ENCODE peak calls at places on chromosomes 1 and 21, in eight cellular contexts. J, X, A, F, O, S, Y and C are unnamed samples.
A peak's percentile ranks its signal among the peaks of the same experiment; 100 is the strongest.

GRCh38 chr1:62405247-62405646 is 31.6 kb upstream of the USP1 start:
- DNase-seq in J (no peak), X (no peak), A (no peak), F (no peak), O (no peak), S (no peak), Y (no peak), C (no peak)

GRCh38 chr1:36366091-36366661 is 19.5 kb downstream of the STK40 start:
- DNase-seq in J (no peak), X (peak; percentile 75), A (peak; percentile 72), F (no peak), O (peak; percentile 56), S (peak; percentile 75), Y (peak; percentile 78), C (peak; percentile 70)

GRCh38 chr1:230270185-230270939 is 155.8 kb downstream of the PGBD5 start:
- DNase-seq in J (no peak), X (no peak), A (no peak), F (peak; percentile 78), O (peak; percentile 63), S (peak; percentile 7), Y (no peak), C (peak; percentile 45)

GRCh38 chr1:61043010-61043820 is 39.1 kb upstream of the NFIA start:
- DNase-seq in J (peak; percentile 76), X (peak; percentile 93), A (peak; percentile 91), F (peak; percentile 79), O (peak; percentile 79), S (peak; percentile 48), Y (peak; percentile 90), C (peak; percentile 79)

GRCh38 chr1:155835548-155835947 is 21.5 kb downstream of the GON4L start:
- DNase-seq in J (no peak), X (no peak), A (no peak), F (no peak), O (no peak), S (no peak), Y (peak; percentile 3), C (no peak)

GRCh38 chr1:6113116-6113515 is 67.0 kb downstream of the CHD5 start:
- DNase-seq in J (no peak), X (peak; percentile 34), A (no peak), F (no peak), O (no peak), S (no peak), Y (no peak), C (no peak)

GRCh38 chr1:162903246-162903645 is 42.3 kb upstream of the CCDC190 start:
- DNase-seq in J (no peak), X (no peak), A (no peak), F (no peak), O (no peak), S (no peak), Y (peak; percentile 61), C (no peak)

GRCh38 chr1:109864960-109865611 is 45.6 kb upstream of the CSF1 start:
- DNase-seq in J (peak; percentile 49), X (no peak), A (no peak), F (peak; percentile 68), O (peak; percentile 44), S (peak; percentile 42), Y (peak; percentile 16), C (peak; percentile 56)

GRCh38 chr1:107198581-107198980 is 57.7 kb downstream of the NTNG1 start:
- DNase-seq in J (no peak), X (no peak), A (no peak), F (peak; percentile 59), O (no peak), S (no peak), Y (no peak), C (no peak)

GRCh38 chr1:202112864-202113689 is 9.6 kb upstream of the GPR37L1 start:
- DNase-seq in J (peak; percentile 90), X (no peak), A (peak; percentile 61), F (peak; percentile 62), O (no peak), S (peak; percentile 11), Y (no peak), C (peak; percentile 18)

GRCh38 chr1:226064816-226065248 is 2.3 kb downstream of the H3-3A start:
- DNase-seq in J (peak; percentile 42), X (no peak), A (peak; percentile 50), F (peak; percentile 79), O (peak; percentile 82), S (peak; percentile 72), Y (peak; percentile 65), C (peak; percentile 81)

GRCh38 chr1:222096476-222096772 is 354.5 kb upstream of the DUSP10 start:
- DNase-seq in J (no peak), X (no peak), A (no peak), F (no peak), O (no peak), S (no peak), Y (no peak), C (no peak)

GRCh38 chr21:45549670-45550463 is 7.6 kb upstream of the SLC19A1 start:
- DNase-seq in J (no peak), X (peak; percentile 60), A (no peak), F (no peak), O (no peak), S (no peak), Y (no peak), C (no peak)

GRCh38 chr21:45550552-45551210 is 8.4 kb upstream of the SLC19A1 start:
- DNase-seq in J (no peak), X (peak; percentile 65), A (no peak), F (no peak), O (peak; percentile 36), S (no peak), Y (no peak), C (no peak)

GRCh38 chr21:45552696-45553391 is 10.6 kb upstream of the SLC19A1 start:
- DNase-seq in J (no peak), X (peak; percentile 47), A (no peak), F (no peak), O (no peak), S (no peak), Y (no peak), C (no peak)

GRCh38 chr21:45551816-45552695 is 9.8 kb upstream of the SLC19A1 start:
- DNase-seq in J (no peak), X (peak; percentile 46), A (no peak), F (no peak), O (no peak), S (no peak), Y (no peak), C (no peak)

DNA sequence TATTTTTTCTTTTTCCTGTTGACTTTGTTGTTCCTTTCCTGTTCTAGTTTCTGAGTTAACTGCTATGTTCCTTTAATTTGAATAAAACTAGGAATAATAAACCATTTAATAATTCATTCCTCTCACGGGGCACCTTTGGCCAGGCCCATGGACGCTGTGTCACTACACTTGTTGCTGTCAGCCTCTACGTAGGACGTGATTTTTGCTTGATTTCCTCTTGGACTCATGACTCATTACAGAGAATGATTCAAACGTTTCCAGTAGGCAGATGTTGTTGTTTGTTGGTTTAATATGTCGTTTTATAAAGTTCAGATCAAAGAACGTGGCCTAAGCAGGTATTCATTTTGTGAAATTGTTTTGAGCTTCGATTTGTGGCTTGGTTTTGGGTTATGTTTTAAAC is 9.1 kb upstream of the SLC19A1 start:
- DNase-seq in J (no peak), X (peak; percentile 47), A (no peak), F (peak; percentile 38), O (peak; percentile 67), S (peak; percentile 91), Y (no peak), C (peak; percentile 65)
- H3K4me3 ChIP-seq in J (no peak overlapping the region), X (no peak overlapping the region), A (no peak overlapping the region), F (no peak overlapping the region), O (no peak overlapping the region), S (no peak overlapping the region), Y (no peak overlapping the region), C (no peak overlapping the region)

GRCh38 chr1:231421616-231421970 is 494 bp downstream of the EGLN1 start:
- DNase-seq in J (no peak), X (peak; percentile 63), A (peak; percentile 18), F (no peak), O (peak; percentile 54), S (peak; percentile 43), Y (no peak), C (peak; percentile 44)

GRCh38 chr1:231422798-231423309 is 767 bp upstream of the EGLN1 start:
- DNase-seq in J (no peak), X (no peak), A (no peak), F (no peak), O (no peak), S (no peak), Y (no peak), C (no peak)

GRCh38 chr1:231423648-231424047 is 1.6 kb upstream of the EGLN1 start:
- DNase-seq in J (no peak), X (no peak), A (no peak), F (no peak), O (no peak), S (no peak), Y (no peak), C (no peak)

GRCh38 chr1:231420959-231421615 is 1.0 kb downstream of the EGLN1 start:
- DNase-seq in J (peak; percentile 23), X (peak; percentile 72), A (peak; percentile 39), F (peak; percentile 54), O (peak; percentile 63), S (peak; percentile 48), Y (peak; percentile 66), C (peak; percentile 54)

GRCh38 chr1:231421971-231422797 is at the start of gene EGLN1:
- DNase-seq in J (peak; percentile 57), X (peak; percentile 92), A (peak; percentile 86), F (peak; percentile 84), O (peak; percentile 88), S (peak; percentile 88), Y (peak; percentile 93), C (peak; percentile 85)
- TF ChIP-seq CTCF in J (no peak), X (peak; percentile 38), A (peak; percentile 60), F (peak; percentile 20), O (peak; percentile 36), S (peak; percentile 38), Y (peak; percentile 49), C (no peak)

DNA sequence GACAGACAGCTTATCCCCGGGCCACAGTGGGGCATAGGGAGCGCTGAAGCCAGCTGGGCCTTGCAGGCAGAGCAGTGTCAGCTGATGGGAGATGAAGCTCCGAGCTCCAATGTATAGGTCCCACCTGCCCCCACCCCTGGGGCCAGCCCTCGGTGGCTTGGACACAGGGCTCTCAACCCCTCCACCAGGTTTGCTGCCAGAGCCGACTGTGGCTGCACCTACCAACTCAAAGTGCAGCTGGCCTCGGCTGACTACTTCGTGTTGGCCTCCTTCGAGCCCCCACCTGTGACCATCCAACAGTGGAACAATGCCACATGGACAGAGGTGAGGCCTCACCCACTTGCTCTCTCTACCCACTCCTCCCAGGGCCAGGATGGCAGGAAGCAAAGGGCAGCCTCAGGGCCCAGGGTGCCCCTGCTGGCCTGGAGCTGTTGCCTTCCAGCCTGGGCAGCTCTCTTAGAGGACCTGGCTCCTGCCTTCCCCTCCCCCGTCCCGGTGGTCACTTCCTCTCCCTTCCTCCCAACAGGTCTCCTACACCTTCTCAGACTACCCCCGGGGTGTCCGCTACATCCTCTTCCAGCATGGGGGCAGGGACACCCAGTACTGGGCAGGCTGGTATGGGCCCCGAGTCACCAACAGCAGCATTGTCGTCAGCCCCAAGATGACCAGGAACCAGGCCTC is 7.7 kb downstream of the MAD2L2 start:
- DNase-seq in J (no peak), X (no peak), A (no peak), F (no peak), O (no peak), S (no peak), Y (no peak), C (no peak)
- H3K4me3 ChIP-seq in J (no peak overlapping the region), X (no peak overlapping the region), A (no peak overlapping the region), F (no peak overlapping the region), O (no peak overlapping the region), S (no peak overlapping the region), Y (no peak overlapping the region), C (no peak overlapping the region)

DNA sequence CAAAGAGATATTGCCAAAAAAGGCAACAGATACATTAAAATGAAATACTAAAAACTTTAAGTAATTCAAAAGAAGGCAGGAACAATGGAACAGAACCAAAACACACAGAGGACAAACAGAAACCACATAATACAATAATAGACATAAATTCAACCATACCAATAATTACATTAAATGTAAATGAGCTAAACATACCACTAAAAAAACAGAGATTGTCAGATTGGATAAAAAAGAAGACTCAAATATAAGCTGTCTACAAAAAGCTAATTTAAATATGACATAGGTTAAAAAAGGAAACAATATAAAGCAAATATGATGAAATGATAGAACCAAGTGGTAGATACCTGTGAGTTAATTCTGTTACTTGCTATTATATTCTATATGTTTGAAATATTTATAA is 44.1 kb upstream of the ATP5PO start:
- DNase-seq in J (no peak), X (no peak), A (no peak), F (no peak), O (no peak), S (no peak), Y (no peak), C (no peak)
- TF ChIP-seq CTCF in J (no peak), X (no peak), A (no peak), F (no peak), O (no peak), S (no peak), Y (no peak), C (no peak)